ENCODE peak calls at places on chromosomes 5 and 9, in seven cellular contexts. S is GM23338, R is GM23248, Y is astrocyte, H is neural progenitor cell, U is HepG2, B is endothelial cell of umbilical vein. C is an unnamed sample.

GRCh38 chr9:126411225-126411947 is 84.8 kb downstream of the MVB12B start:
- DNase-seq in S (no peak), R (peak; percentile 72), Y (peak; percentile 57), H (no peak), U (no peak), B (no peak), C (no peak)

GRCh38 chr9:110752766-110753165 is 84.2 kb downstream of the MUSK start:
- DNase-seq in S (no peak), R (peak; percentile 96), Y (peak; percentile 93), H (no peak), U (no peak), B (peak; percentile 89), C (no peak)

GRCh38 chr5:142881076-142881466 is 110.9 kb downstream of the ARHGAP26 start:
- DNase-seq in S (peak; percentile 87), R (peak; percentile 91), Y (peak; percentile 72), H (peak; percentile 82), U (no peak), B (no peak), C (peak; percentile 56)

GRCh38 chr9:96423322-96423984 is 5.3 kb upstream of the ZNF367 start:
- DNase-seq in S (no peak), R (no peak), Y (no peak), H (no peak), U (no peak), B (no peak), C (no peak)

GRCh38 chr5:96146675-96147074 is 185.0 kb upstream of the ELL2 start:
- DNase-seq in S (peak; percentile 8), R (peak; percentile 90), Y (peak; percentile 65), H (no peak), U (no peak), B (peak; percentile 6), C (peak; percentile 13)

GRCh38 chr9:93223241-93224180 is 39.6 kb downstream of the WNK2 start:
- DNase-seq in S (no peak), R (peak; percentile 82), Y (peak; percentile 68), H (no peak), U (no peak), B (no peak), C (peak; percentile 45)

GRCh38 chr5:14900661-14901461 is 29.3 kb upstream of the ANKH start:
- DNase-seq in S (no peak), R (peak; percentile 83), Y (peak; percentile 88), H (no peak), U (peak; percentile 63), B (peak; percentile 8), C (no peak)

GRCh38 chr5:40572359-40572758 is 107.4 kb upstream of the PTGER4 start:
- DNase-seq in S (no peak), R (no peak), Y (no peak), H (no peak), U (no peak), B (no peak), C (no peak)

GRCh38 chr5:36205329-36205728 is 36.4 kb downstream of the NADK2 start:
- DNase-seq in S (no peak), R (no peak), Y (no peak), H (no peak), U (no peak), B (no peak), C (no peak)
- TF ChIP-seq EZH2 in S (no peak), R (no peak), Y (no peak), H (no peak), U (no peak), B (no peak), C (no peak)

GRCh38 chr9:105291422-105291859 is 47.0 kb downstream of the SLC44A1 start:
- DNase-seq in S (peak; percentile 36), R (no peak), Y (no peak), H (no peak), U (peak; percentile 92), B (no peak), C (no peak)

GRCh38 chr9:105293408-105293807 is 49.0 kb downstream of the SLC44A1 start:
- DNase-seq in S (no peak), R (no peak), Y (no peak), H (no peak), U (no peak), B (no peak), C (no peak)

GRCh38 chr9:105295151-105295550 is 50.7 kb downstream of the SLC44A1 start:
- DNase-seq in S (no peak), R (no peak), Y (no peak), H (no peak), U (no peak), B (no peak), C (no peak)

GRCh38 chr9:105290401-105290800 is 46.0 kb downstream of the SLC44A1 start:
- DNase-seq in S (no peak), R (peak; percentile 66), Y (peak; percentile 33), H (no peak), U (no peak), B (no peak), C (no peak)

DNA sequence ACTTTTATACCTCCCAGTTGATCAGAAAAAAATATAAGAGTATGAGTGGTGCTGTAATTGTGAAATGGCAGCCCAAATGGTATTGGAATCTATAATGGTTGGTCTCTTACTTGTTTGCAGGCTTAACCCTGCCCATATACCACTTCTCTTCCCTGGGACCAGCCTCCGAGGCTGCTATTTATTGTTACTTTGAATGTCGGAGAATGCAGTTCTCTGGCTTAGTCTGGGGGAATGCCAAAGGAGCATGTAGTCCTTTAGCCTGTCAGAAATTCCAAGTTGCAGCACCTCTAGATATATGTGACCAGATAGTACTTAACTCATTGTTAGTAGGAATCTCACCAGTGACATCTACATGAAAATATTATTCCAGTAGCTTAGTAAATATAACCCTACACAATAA is 47.5 kb downstream of the SLC44A1 start:
- DNase-seq in S (peak; percentile 66), R (no peak), Y (no peak), H (peak; percentile 44), U (no peak), B (no peak), C (no peak)
- H3K4me1 ChIP-seq in S (peaks cover 90% of the 10 kb centered on the region), R (peaks cover 30% of the 10 kb centered on the region), Y (peaks cover 9% of the 10 kb centered on the region), H (peaks cover 49% of the 10 kb centered on the region), U (peaks cover 87% of the 10 kb centered on the region), B (peaks cover 11% of the 10 kb centered on the region), C (peaks cover 25% of the 10 kb centered on the region)

GRCh38 chr5:146872191-146872590 is 6.4 kb downstream of the PPP2R2B start:
- DNase-seq in S (peak; percentile 81), R (no peak), Y (no peak), H (no peak), U (no peak), B (no peak), C (no peak)
- H3K27ac ChIP-seq in S (no peak overlapping the region), R (no peak overlapping the region), Y (no peak overlapping the region), H (no peak overlapping the region), U (no peak overlapping the region), B (no peak overlapping the region), C (no peak overlapping the region)

GRCh38 chr5:141740885-141741284 is 58.9 kb upstream of the ARAP3 start:
- DNase-seq in S (no peak), R (no peak), Y (no peak), H (peak; percentile 73), U (no peak), B (no peak), C (no peak)

GRCh38 chr5:141734501-141735231 is 52.6 kb upstream of the ARAP3 start:
- DNase-seq in S (peak; percentile 93), R (peak; percentile 78), Y (peak; percentile 33), H (peak; percentile 90), U (no peak), B (peak; percentile 47), C (peak; percentile 83)

GRCh38 chr5:141735823-141736222 is 53.8 kb upstream of the ARAP3 start:
- DNase-seq in S (no peak), R (no peak), Y (no peak), H (no peak), U (no peak), B (no peak), C (no peak)

GRCh38 chr5:141733198-141733597 is 51.2 kb upstream of the ARAP3 start:
- DNase-seq in S (no peak), R (no peak), Y (no peak), H (no peak), U (no peak), B (no peak), C (no peak)

GRCh38 chr5:141737485-141737884 is 55.5 kb upstream of the ARAP3 start:
- DNase-seq in S (no peak), R (no peak), Y (no peak), H (no peak), U (no peak), B (no peak), C (no peak)
- TF ChIP-seq EZH2 in S (no peak), R (no peak), Y (no peak), H (no peak), U (no peak), B (no peak), C (no peak)

GRCh38 chr9:113151696-113152630 is 1.2 kb downstream of the SLC31A2 start:
- DNase-seq in S (no peak), R (peak; percentile 20), Y (no peak), H (no peak), U (no peak), B (no peak), C (no peak)
- H3K4me1 ChIP-seq in S (peaks cover 10% of the 10 kb centered on the region), R (peaks cover 21% of the 10 kb centered on the region), Y (peaks cover 11% of the 10 kb centered on the region), H (peaks cover 2% of the 10 kb centered on the region), U (peaks cover 72% of the 10 kb centered on the region), B (no peaks in the 10 kb centered on the region), C (peaks cover 7% of the 10 kb centered on the region)

C was measured in hepatocyte.